ENCODE peak calls at places on chromosomes 12 and 14, in eight cellular contexts. One of them, this sample, is unnamed.

GRCh38 chr14:20631023-20631820 is 10.3 kb downstream of the OR6S1 start:
- DNase-seq in NCI-H1048: no peak
- DNase-seq in cardiac fibroblast: peak; percentile 74
- DNase-seq in A673: peak; percentile 85
- DNase-seq in COR-L47: peak; percentile 10
- DNase-seq in cardiac muscle cell: peak; percentile 43
- DNase-seq in HT1080: peak; percentile 73
- DNase-seq in NCI-H2081: peak; percentile 18
- DNase-seq in this sample: peak; percentile 46

GRCh38 chr12:101941306-101942000 is 64.1 kb downstream of the DRAM1 start:
- DNase-seq in NCI-H2081: no peak
- DNase-seq in cardiac fibroblast: no peak
- DNase-seq in A673: no peak
- DNase-seq in COR-L47: no peak
- DNase-seq in cardiac muscle cell: no peak
- DNase-seq in NCI-H1048: no peak
- DNase-seq in HT1080: no peak
- DNase-seq in this sample: no peak

GRCh38 chr14:26765768-26766550 is 168.1 kb upstream of the NOVA1 start:
- DNase-seq in A673: peak; percentile 13
- DNase-seq in cardiac muscle cell: no peak
- DNase-seq in cardiac fibroblast: peak; percentile 93
- DNase-seq in NCI-H2081: no peak
- DNase-seq in HT1080: peak; percentile 55
- DNase-seq in COR-L47: peak; percentile 3
- DNase-seq in NCI-H1048: no peak
- DNase-seq in this sample: peak; percentile 47

GRCh38 chr12:52025301-52026172 is 18.8 kb downstream of the TAMALIN start:
- DNase-seq in HT1080: peak; percentile 88
- DNase-seq in cardiac muscle cell: peak; percentile 85
- DNase-seq in cardiac fibroblast: peak; percentile 89
- DNase-seq in COR-L47: peak; percentile 90
- DNase-seq in A673: peak; percentile 95
- DNase-seq in NCI-H2081: peak; percentile 93
- DNase-seq in NCI-H1048: peak; percentile 70
- DNase-seq in this sample: peak; percentile 87

GRCh38 chr14:77067632-77068514 is 30.2 kb upstream of the CIPC start:
- DNase-seq in cardiac muscle cell: peak; percentile 76
- DNase-seq in A673: peak; percentile 77
- DNase-seq in NCI-H2081: peak; percentile 74
- DNase-seq in HT1080: peak; percentile 71
- DNase-seq in cardiac fibroblast: peak; percentile 74
- DNase-seq in NCI-H1048: no peak
- DNase-seq in COR-L47: peak; percentile 75
- DNase-seq in this sample: peak; percentile 67

GRCh38 chr12:29943683-29944082 is 159.9 kb upstream of the TMTC1 start:
- DNase-seq in HT1080: no peak
- DNase-seq in A673: no peak
- DNase-seq in COR-L47: no peak
- DNase-seq in NCI-H2081: no peak
- DNase-seq in NCI-H1048: no peak
- DNase-seq in cardiac fibroblast: peak; percentile 26
- DNase-seq in cardiac muscle cell: no peak
- DNase-seq in this sample: no peak

GRCh38 chr14:74723134-74723533 is 10.2 kb downstream of the FCF1 start:
- DNase-seq in NCI-H1048: no peak
- DNase-seq in NCI-H2081: no peak
- DNase-seq in A673: no peak
- DNase-seq in cardiac muscle cell: no peak
- DNase-seq in HT1080: no peak
- DNase-seq in COR-L47: no peak
- DNase-seq in cardiac fibroblast: no peak
- DNase-seq in this sample: no peak

GRCh38 chr12:46364777-46365580 is 7.6 kb downstream of the SLC38A2 start:
- DNase-seq in cardiac fibroblast: peak; percentile 86
- DNase-seq in cardiac muscle cell: no peak
- DNase-seq in NCI-H2081: no peak
- DNase-seq in A673: peak; percentile 77
- DNase-seq in HT1080: peak; percentile 84
- DNase-seq in COR-L47: no peak
- DNase-seq in NCI-H1048: peak; percentile 37
- DNase-seq in this sample: peak; percentile 72

GRCh38 chr12:94073441-94074051 is 74.8 kb upstream of the PLXNC1 start:
- DNase-seq in A673: no peak
- DNase-seq in NCI-H1048: no peak
- DNase-seq in cardiac muscle cell: no peak
- DNase-seq in COR-L47: no peak
- DNase-seq in NCI-H2081: no peak
- DNase-seq in HT1080: no peak
- DNase-seq in cardiac fibroblast: peak; percentile 39
- DNase-seq in this sample: peak; percentile 43

GRCh38 chr12:2267624-2268477 is 215.1 kb downstream of the CACNA1C start:
- DNase-seq in NCI-H1048: no peak
- DNase-seq in cardiac muscle cell: no peak
- DNase-seq in HT1080: no peak
- DNase-seq in NCI-H2081: no peak
- DNase-seq in A673: no peak
- DNase-seq in COR-L47: no peak
- DNase-seq in cardiac fibroblast: peak; percentile 64
- DNase-seq in this sample: no peak

GRCh38 chr12:105861232-105861631 is 277.5 kb downstream of the NUAK1 start:
- DNase-seq in cardiac fibroblast: no peak
- DNase-seq in NCI-H2081: peak; percentile 36
- DNase-seq in HT1080: no peak
- DNase-seq in cardiac muscle cell: no peak
- DNase-seq in A673: no peak
- DNase-seq in NCI-H1048: no peak
- DNase-seq in COR-L47: no peak
- DNase-seq in this sample: no peak

This sample was measured in left cardiac atrium.